ENCODE peak calls at places on chromosome 9, in ten cellular contexts. I is suprapubic skin, J is sigmoid colon, Q is Panc1, B is vagina, T is spleen, W is stomach, H is breast epithelium, N is HepG2, D is K562. R is an unnamed sample.

GRCh38 chr9:23431459-23431858 is 394.6 kb downstream of the ELAVL2 start:
- DNase-seq in D (no peak), N (no peak), W (no peak), B (no peak), T (no peak), J (no peak), Q (no peak), I (no peak), H (no peak), R (no peak)

GRCh38 chr9:15373201-15373530 is 49.5 kb upstream of the SNAPC3 start:
- DNase-seq in D (no peak), Q (no peak), B (no peak), H (no peak), T (no peak), J (no peak), W (no peak), I (no peak), N (no peak), R (no peak)

GRCh38 chr9:135901036-135901758 is 6.1 kb downstream of the CAMSAP1 start:
- DNase-seq in I (no peak), H (no peak), B (no peak), T (no peak), Q (no peak), W (no peak), J (no peak), N (no peak), D (no peak), R (no peak)

GRCh38 chr9:76628155-76628554 is 136.1 kb upstream of the PCA3 start:
- DNase-seq in H (no peak), I (no peak), N (no peak), W (no peak), T (no peak), D (no peak), J (no peak), B (no peak), Q (no peak), R (no peak)

GRCh38 chr9:113934826-113935676 is 58.9 kb downstream of the ZNF618 start:
- DNase-seq in Q (no peak), J (no peak), B (peak), I (no peak), T (no peak), D (no peak), H (no peak), N (no peak), W (peak), R (peak)

GRCh38 chr9:76873821-76874220 is 32.1 kb downstream of the PRUNE2 start:
- DNase-seq in I (no peak), D (no peak), B (no peak), N (no peak), H (no peak), W (no peak), J (no peak), T (no peak), Q (no peak), R (no peak)

GRCh38 chr9:110049699-110050450 is 158.1 kb downstream of the C9orf152 start:
- DNase-seq in W (peak), T (peak), J (peak), I (no peak), B (peak), D (no peak), Q (no peak), N (no peak), H (no peak), R (no peak)

GRCh38 chr9:114033397-114034103 is 44.5 kb downstream of the AMBP start:
- DNase-seq in J (peak), W (no peak), Q (no peak), N (peak), H (no peak), D (peak), I (peak), B (peak), T (peak), R (peak)

GRCh38 chr9:31372796-31373587 is 1011.5 kb upstream of the ACO1 start:
- DNase-seq in W (no peak), I (no peak), B (no peak), Q (no peak), T (no peak), J (no peak), N (no peak), H (no peak), D (no peak), R (no peak)

GRCh38 chr9:7656648-7657047 is 142.9 kb downstream of the DMAC1 start:
- DNase-seq in B (no peak), I (no peak), Q (no peak), H (peak), T (no peak), J (no peak), D (no peak), N (peak), W (peak), R (peak)

GRCh38 chr9:115972802-115973201 is 180.8 kb upstream of the PAPPA start:
- DNase-seq in T (no peak), J (no peak), B (no peak), D (no peak), W (no peak), I (no peak), Q (no peak), N (peak), H (no peak), R (no peak)
- TF ChIP-seq POLR2AphosphoS5 in T (no peak), J (no peak), B (no peak), D (no peak), W (no peak), I (no peak), Q (no peak), N (no peak), H (no peak), R (no peak)

DNA sequence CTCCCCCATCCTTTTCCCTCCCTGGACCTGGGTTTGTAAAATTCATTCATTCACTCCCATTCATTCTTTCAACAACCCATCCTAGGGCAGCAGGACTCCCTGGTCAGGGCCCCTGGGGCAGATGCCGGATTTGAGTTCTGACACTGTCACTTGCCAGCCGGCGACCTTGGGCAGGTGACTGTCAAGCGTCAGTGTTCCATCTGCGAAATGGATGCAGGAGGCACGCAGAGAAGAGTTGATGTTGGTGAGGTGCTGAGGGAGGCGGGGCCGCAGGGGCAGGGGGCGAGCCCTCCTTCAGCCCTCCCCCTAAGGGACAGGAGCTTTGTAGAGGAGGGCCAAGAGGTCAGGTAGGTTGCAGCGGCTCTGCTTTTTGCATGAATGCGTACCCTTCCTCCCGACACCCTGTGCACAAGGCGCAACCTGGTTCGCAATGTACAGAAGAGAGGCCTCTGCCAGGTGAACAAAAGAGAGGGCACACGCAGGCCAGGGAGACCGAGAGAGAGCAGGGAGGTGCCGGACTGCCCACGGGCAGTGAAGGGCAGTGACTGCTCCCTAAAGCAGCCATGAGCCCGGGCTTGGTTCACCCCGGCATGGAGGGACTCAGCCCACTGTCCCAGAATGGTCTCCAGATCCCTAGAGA is 128.1 kb downstream of the BARX1 start:
- DNase-seq in Q (no peak), I (peak), D (peak), N (no peak), J (no peak), T (no peak), W (no peak), B (peak), H (no peak), R (no peak)
- H3K4me3 ChIP-seq in Q (no peak), I (peak), D (no peak), N (no peak), J (no peak), T (no peak), W (no peak), B (no peak), H (no peak), R (no peak)

GRCh38 chr9:91837982-91838731 is 111.9 kb downstream of the ROR2 start:
- DNase-seq in I (peak), W (peak), B (no peak), D (no peak), T (peak), H (no peak), Q (no peak), J (peak), N (no peak), R (peak)
- TF ChIP-seq POLR2AphosphoS5 in I (no peak), W (peak), B (no peak), D (no peak), T (no peak), H (no peak), Q (no peak), J (peak), N (no peak), R (peak)

GRCh38 chr9:96417051-96417586 is 1.1 kb downstream of the ZNF367 start:
- DNase-seq in Q (peak), H (peak), N (peak), W (peak), D (peak), B (peak), T (peak), J (peak), I (peak), R (peak)
- H3K4me3 ChIP-seq in Q (peak), H (peak), N (peak), W (peak), D (peak), B (peak), T (peak), J (peak), I (peak), R (peak)

GRCh38 chr9:764105-764524 is 77.4 kb upstream of the DMRT1 start:
- DNase-seq in J (peak), W (peak), H (peak), N (peak), I (peak), T (peak), Q (peak), B (no peak), D (peak), R (peak)
- TF ChIP-seq POLR2AphosphoS5 in J (no peak), W (no peak), H (no peak), N (no peak), I (no peak), T (no peak), Q (no peak), B (peak), D (no peak), R (peak)

GRCh38 chr9:121720311-121720991 is 69.0 kb downstream of the DAB2IP start:
- DNase-seq in W (no peak), D (no peak), B (no peak), T (no peak), N (no peak), H (no peak), Q (no peak), J (no peak), I (no peak), R (no peak)
- H3K4me3 ChIP-seq in W (no peak), D (no peak), B (no peak), T (no peak), N (no peak), H (no peak), Q (no peak), J (no peak), I (no peak), R (no peak)